ENCODE peak calls at places on chromosomes 6 and 20, in seven cellular contexts. K is non-pigmented ciliary epithelial cell, N is Kasumi-1, I is H54, J is HTR-8/SVneo, S is putamen, F is tibial artery. D is an unnamed sample.

GRCh38 chr20:35742741-35743523 is 872 bp upstream of the RBM39 start:
- DNase-seq in K (no peak), N (peak; percentile 65), F (no peak), J (no peak), I (no peak), S (peak; percentile 23), D (peak; percentile 34)

GRCh38 chr6:100116409-100117194 is 122.6 kb upstream of the MCHR2 start:
- DNase-seq in N (peak; percentile 74), S (peak; percentile 14), J (peak; percentile 29), F (no peak), I (peak; percentile 2), K (peak; percentile 49), D (peak; percentile 81)

GRCh38 chr6:145903356-145904102 is 60.6 kb downstream of the SHPRH start:
- DNase-seq in N (no peak), K (no peak), S (no peak), I (no peak), J (no peak), F (no peak), D (no peak)

GRCh38 chr6:45423111-45423900 is 45.6 kb upstream of the SUPT3H start:
- DNase-seq in K (no peak), S (no peak), I (no peak), J (no peak), F (peak; percentile 73), N (no peak), D (peak; percentile 35)

GRCh38 chr6:24667378-24667803 is 514 bp downstream of the ACOT13 start:
- DNase-seq in I (peak; percentile 15), F (no peak), J (no peak), S (no peak), K (no peak), N (peak; percentile 44), D (peak; percentile 20)

GRCh38 chr6:87391334-87391733 is 16.4 kb upstream of the CFAP206 start:
- DNase-seq in N (peak; percentile 37), J (peak; percentile 33), I (peak; percentile 12), F (no peak), K (no peak), S (no peak), D (peak; percentile 66)

GRCh38 chr6:152161501-152161900 is 354.0 kb downstream of the ESR1 start:
- DNase-seq in K (peak; percentile 60), F (no peak), N (no peak), I (peak; percentile 6), J (no peak), S (no peak), D (peak; percentile 19)

GRCh38 chr6:52984247-52984646 is 10.8 kb downstream of the GSTA4 start:
- DNase-seq in I (no peak), J (no peak), K (no peak), F (no peak), S (no peak), N (peak; percentile 61), D (no peak)

D was measured in cardiac muscle cell.